ENCODE peak calls at places on chromosomes 16 and 17, in ten cellular contexts. X is HCT116, Y is IMR-90, H is right lobe of liver, F is GM12878, L is K562, O is body of pancreas, Q is heart left ventricle, P is upper lobe of left lung, K is HepG2. I is an unnamed sample. For H3K27me3 and H3K4me1, the result is how much of the 10 kb centered on the place peaks cover.

GRCh38 chr16:79369796-79370195 is 230.7 kb downstream of the MAF start:
- ATAC-seq in X (no peak), Y (no peak), H (no peak), F (no peak), L (no peak), O (no peak), Q (peak), P (no peak), K (no peak), I (no peak)

GRCh38 chr17:56870163-56870651 is 36.3 kb downstream of the DGKE start:
- ATAC-seq in X (no peak), Y (no peak), H (no peak), F (peak), L (no peak), O (no peak), Q (no peak), P (no peak), K (peak), I (no peak)

GRCh38 chr16:75250809-75251279 is 580 bp downstream of the BCAR1 start:
- ATAC-seq in X (peak), Y (peak), H (peak), F (peak), L (peak), O (peak), Q (peak), P (no peak), K (peak), I (peak)

GRCh38 chr17:50381920-50382319 is 8.9 kb downstream of the EME1 start:
- ATAC-seq in X (no peak), Y (no peak), H (no peak), F (no peak), L (peak), O (no peak), Q (peak), P (no peak), K (no peak), I (no peak)

GRCh38 chr17:13874134-13874533 is 195.2 kb upstream of the COX10 start:
- ATAC-seq in X (no peak), Y (no peak), H (no peak), F (no peak), L (no peak), O (no peak), Q (no peak), P (no peak), K (no peak), I (no peak)

GRCh38 chr17:75205793-75206163 is 299 bp downstream of the NUP85 start:
- ATAC-seq in X (no peak), Y (no peak), H (no peak), F (peak), L (peak), O (no peak), Q (no peak), P (no peak), K (peak), I (no peak)

GRCh38 chr16:189604-190186 is 9.4 kb downstream of the HBQ1 start:
- ATAC-seq in X (no peak), Y (no peak), H (peak), F (no peak), L (no peak), O (no peak), Q (no peak), P (peak), K (no peak), I (no peak)

GRCh38 chr17:47776330-47777197 is 43.5 kb downstream of the TBX21 start:
- ATAC-seq in X (peak), Y (peak), H (peak), F (peak), L (peak), O (peak), Q (no peak), P (peak), K (peak), I (no peak)

GRCh38 chr17:75876190-75876937 is 2.0 kb downstream of the TRIM47 start:
- ATAC-seq in X (peak), Y (no peak), H (peak), F (peak), L (no peak), O (peak), Q (peak), P (peak), K (peak), I (no peak)

GRCh38 chr16:50709980-50710379 is 16.6 kb downstream of the NOD2 start:
- ATAC-seq in X (no peak), Y (no peak), H (no peak), F (no peak), L (peak), O (no peak), Q (no peak), P (no peak), K (no peak), I (no peak)

GRCh38 chr16:70151941-70152509 is 21.6 kb upstream of the CLEC18C start:
- ATAC-seq in X (peak), Y (no peak), H (no peak), F (no peak), L (no peak), O (no peak), Q (no peak), P (no peak), K (peak), I (no peak)

GRCh38 chr17:79024901-79025737 is 1.1 kb downstream of the C1QTNF1 start:
- ATAC-seq in X (no peak), Y (no peak), H (no peak), F (no peak), L (no peak), O (no peak), Q (peak), P (no peak), K (no peak), I (no peak)

GRCh38 chr16:50717109-50717893 is 23.9 kb downstream of the NOD2 start:
- ATAC-seq in X (no peak), Y (no peak), H (no peak), F (no peak), L (no peak), O (no peak), Q (no peak), P (no peak), K (no peak), I (no peak)

DNA sequence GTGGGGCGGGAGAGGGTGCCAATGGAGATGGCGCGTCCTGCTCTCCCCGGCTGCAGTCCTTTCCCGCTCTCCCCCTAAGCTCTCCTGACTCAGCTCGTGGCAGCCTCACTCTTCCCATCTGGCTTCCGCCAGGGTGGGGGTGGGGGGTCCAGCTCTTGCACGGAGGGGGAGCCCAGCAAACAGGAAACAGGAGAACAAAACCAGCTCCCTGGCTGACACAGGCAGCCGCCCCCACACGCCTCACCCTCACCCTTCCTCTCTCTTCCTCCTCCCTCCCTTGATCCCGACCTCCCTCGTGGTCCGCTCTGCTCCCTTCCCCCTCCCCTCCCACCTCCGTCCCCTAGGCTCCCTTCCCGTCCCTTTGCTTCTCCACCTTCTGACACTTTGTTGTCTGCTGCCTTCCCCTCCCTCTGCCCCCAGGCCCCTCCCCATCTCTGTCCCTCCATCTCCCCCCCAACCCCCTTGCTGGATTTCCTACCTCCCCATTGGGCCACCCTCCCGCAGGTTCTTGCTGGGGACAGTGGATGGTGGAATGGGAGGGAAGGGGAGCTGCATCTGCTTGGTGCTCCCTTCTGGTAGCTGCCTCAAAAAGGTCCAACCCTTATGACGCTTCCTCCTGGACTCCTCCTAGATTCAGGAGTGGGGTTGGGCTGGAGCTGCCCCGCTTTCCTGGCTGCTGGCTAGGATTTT is 23.7 kb downstream of the ARHGAP23 start:
- ATAC-seq in X (no peak), Y (peak), H (peak), F (no peak), L (no peak), O (peak), Q (no peak), P (peak), K (no peak), I (peak)
- H3K27me3 ChIP-seq in X (under half), Y (under half), H (under half), F (under half), L (under half), O (under half), Q (under half), P (under half), K (half or more), I (under half)

GRCh38 chr16:8862309-8863130 is 6.3 kb downstream of the CARHSP1 start:
- ATAC-seq in X (no peak), Y (no peak), H (no peak), F (no peak), L (no peak), O (no peak), Q (no peak), P (no peak), K (peak), I (no peak)
- H3K4me1 ChIP-seq in X (under half), Y (under half), H (half or more), F (under half), L (half or more), O (half or more), Q (half or more), P (half or more), K (half or more), I (under half)

GRCh38 chr17:1474402-1475189 is 17.9 kb downstream of the MYO1C start:
- ATAC-seq in X (no peak), Y (no peak), H (no peak), F (peak), L (no peak), O (no peak), Q (no peak), P (no peak), K (no peak), I (no peak)
- TF ChIP-seq POLR2A in X (no peak), Y (no peak), H (no peak), F (peak), L (no peak), O (no peak), Q (no peak), P (no peak), K (no peak), I (no peak)

DNA sequence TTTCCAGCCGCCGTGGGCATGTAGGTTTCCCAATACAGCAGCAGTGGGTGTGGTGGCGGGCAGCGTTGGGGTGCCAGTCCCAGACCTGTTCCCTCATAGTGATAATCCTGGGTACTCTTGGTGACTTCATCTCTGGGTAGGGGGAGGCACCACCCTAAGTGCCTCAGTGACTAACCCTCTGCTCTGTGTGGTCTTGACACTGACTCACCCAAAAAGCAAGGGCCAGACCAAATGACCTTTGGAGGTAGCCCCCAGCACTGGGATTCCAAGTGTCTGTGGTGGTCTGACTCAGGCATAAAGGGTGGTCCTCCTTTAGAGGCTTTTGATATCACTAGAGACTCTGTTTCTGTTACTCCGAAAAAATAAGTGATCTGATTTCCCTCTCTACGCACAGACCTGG is 908 bp downstream of the CALB2 start:
- ATAC-seq in X (no peak), Y (no peak), H (no peak), F (no peak), L (no peak), O (no peak), Q (no peak), P (no peak), K (no peak), I (no peak)
- H3K27me3 ChIP-seq in X (under half), Y (under half), H (under half), F (under half), L (under half), O (under half), Q (under half), P (under half), K (half or more), I (under half)

DNA sequence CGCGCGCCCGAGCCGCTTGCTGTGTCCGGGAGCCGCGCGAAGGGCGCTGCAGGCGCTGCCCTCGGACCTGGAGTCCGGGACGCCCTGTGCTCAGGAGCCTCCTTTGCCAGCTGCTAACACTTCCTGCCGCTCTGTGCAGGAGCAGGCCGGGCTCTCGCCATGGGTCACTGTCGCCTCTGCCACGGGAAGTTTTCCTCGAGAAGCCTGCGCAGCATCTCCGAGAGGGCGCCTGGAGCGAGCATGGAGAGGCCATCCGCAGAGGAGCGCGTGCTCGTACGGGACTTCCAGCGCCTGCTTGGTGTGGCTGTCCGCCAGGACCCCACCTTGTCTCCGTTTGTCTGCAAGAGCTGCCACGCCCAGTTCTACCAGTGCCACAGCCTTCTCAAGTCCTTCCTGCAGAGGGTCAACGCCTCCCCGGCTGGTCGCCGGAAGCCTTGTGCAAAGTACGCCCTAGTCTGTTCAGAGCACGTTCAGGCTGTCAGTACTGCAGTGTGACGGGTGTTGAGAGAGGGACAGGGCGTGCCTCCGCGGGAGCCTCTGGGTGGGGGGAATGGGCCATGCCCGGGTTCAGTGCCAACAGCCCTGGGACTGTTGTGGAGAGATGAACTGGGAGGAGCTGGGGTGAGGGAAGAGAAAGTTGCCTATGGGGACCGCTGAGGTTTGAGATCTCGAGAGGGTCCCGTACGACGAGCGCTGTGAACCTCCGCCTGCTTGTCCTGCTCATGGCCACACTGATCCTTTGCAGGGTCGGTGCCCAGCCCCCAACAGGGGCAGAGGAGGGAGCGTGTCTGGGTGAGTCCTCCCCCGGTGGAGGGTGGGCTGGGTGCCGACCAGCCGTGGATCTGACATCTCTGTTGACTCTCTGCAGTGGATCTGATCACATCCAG is 1.3 kb downstream of the ZNF276 start:
- ATAC-seq in X (peak), Y (no peak), H (peak), F (peak), L (peak), O (no peak), Q (peak), P (peak), K (no peak), I (peak)
- H3K4me1 ChIP-seq in X (under half), Y (under half), H (under half), F (under half), L (half or more), O (under half), Q (under half), P (under half), K (under half), I (under half)

GRCh38 chr16:81004646-81005353 is 1.9 kb downstream of the CMC2 start:
- ATAC-seq in X (no peak), Y (no peak), H (no peak), F (peak), L (peak), O (no peak), Q (no peak), P (no peak), K (no peak), I (no peak)

GRCh38 chr16:81003610-81004460 is 2.9 kb downstream of the CMC2 start:
- ATAC-seq in X (no peak), Y (no peak), H (no peak), F (no peak), L (no peak), O (no peak), Q (no peak), P (no peak), K (no peak), I (no peak)

GRCh38 chr16:81008151-81008789 is 1.3 kb downstream of the CENPN start:
- ATAC-seq in X (no peak), Y (no peak), H (no peak), F (no peak), L (no peak), O (no peak), Q (no peak), P (no peak), K (no peak), I (no peak)

GRCh38 chr16:81005644-81006471 is 827 bp downstream of the CMC2 start:
- ATAC-seq in X (no peak), Y (no peak), H (no peak), F (no peak), L (no peak), O (no peak), Q (no peak), P (no peak), K (no peak), I (no peak)

GRCh38 chr16:81006472-81007311 is at the start of the genes CENPN and CMC2:
- ATAC-seq in X (peak), Y (peak), H (peak), F (peak), L (peak), O (peak), Q (peak), P (peak), K (peak), I (peak)
- TF ChIP-seq POLR2A in X (peak), Y (peak), H (peak), F (peak), L (peak), O (peak), Q (peak), P (peak), K (peak), I (peak)

DNA sequence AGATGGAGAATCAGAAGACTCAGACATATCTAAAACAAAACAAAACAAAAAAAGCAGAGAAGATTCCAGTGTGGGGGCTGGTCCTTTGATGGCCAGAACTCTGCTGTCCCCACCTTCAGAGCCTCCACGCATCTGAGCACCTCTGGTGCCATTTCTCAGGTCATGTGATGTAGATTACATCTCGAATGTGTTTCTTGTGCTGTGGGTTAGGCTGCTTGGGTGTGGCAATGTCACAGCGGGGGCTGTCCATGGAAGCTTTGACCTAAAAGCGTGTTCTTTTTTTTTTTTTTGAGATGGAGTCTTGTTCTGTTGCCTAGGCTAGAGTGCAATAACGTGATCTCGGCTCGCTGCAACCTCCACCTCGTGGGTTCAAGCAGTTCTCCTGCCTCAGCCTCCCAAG is 51.2 kb downstream of the PLD6 start:
- ATAC-seq in X (no peak), Y (no peak), H (no peak), F (no peak), L (no peak), O (no peak), Q (no peak), P (no peak), K (no peak), I (no peak)
- H3K27me3 ChIP-seq in X (under half), Y (under half), H (under half), F (under half), L (under half), O (under half), Q (under half), P (under half), K (under half), I (under half)

DNA sequence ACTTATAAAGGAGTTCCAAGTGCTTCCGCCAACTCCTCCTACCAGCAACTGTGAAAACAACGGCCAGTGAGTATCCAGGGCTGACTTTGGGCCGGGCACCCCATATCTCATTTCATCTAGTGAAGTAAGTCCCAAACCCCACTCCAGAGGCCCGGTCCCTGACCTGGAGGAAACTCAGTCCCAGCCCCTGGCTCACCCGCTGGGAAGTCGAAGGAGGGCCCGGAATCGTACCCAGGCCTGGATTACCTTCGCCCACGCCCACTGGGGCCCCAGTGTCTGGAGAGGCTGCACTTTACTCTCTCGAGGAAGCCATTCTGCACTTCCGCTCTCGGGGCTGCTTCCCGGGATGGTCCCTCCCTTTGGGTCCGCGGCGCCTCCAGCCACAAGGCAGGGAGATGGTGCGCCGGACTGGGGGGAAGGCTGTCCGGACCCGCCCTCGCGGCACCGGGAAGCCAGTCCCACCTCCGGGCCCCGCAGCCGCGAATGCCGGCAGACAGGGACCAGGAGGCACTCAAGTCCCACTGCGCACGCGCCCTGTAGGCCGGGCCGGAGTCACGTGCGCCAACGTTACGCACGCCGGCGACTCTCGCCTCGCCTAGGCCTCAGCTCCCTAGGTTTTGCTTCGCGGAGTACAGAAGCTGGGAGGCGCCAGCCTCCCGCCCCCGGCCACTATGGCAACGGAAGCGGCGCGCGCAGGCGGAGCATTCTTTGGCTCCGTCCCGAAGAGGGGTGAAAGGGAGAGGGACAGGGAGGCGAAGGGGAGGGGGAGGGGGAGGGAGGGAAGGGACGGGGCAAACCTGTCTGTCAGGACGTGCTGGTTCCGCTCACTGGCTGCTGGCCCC is at the start of gene CMTR2:
- ATAC-seq in X (peak), Y (peak), H (peak), F (peak), L (peak), O (peak), Q (peak), P (peak), K (peak), I (peak)
- H3K4me1 ChIP-seq in X (under half), Y (under half), H (under half), F (under half), L (under half), O (under half), Q (under half), P (under half), K (under half), I (under half)

GRCh38 chr16:54009464-54010176 is 277.0 kb downstream of the IRX3 start:
- ATAC-seq in X (no peak), Y (no peak), H (no peak), F (no peak), L (no peak), O (no peak), Q (no peak), P (no peak), K (no peak), I (no peak)
- TF ChIP-seq POLR2A in X (no peak), Y (no peak), H (no peak), F (no peak), L (no peak), O (no peak), Q (no peak), P (no peak), K (no peak), I (no peak)

I was measured in gastroesophageal sphincter.